ENCODE peak calls at places on chromosomes 4 and X, in six cellular contexts. T, G, Y, W, L and E are unnamed samples.

GRCh38 chr4:38210396-38211114 is 250.4 kb downstream of the PTTG2 start:
- DNase-seq in T (no peak), G (no peak), Y (no peak), W (no peak), L (no peak), E (no peak)

GRCh38 chr4:26267087-26267486 is 53.7 kb upstream of the RBPJ start:
- DNase-seq in T (no peak), G (no peak), Y (peak; percentile 39), W (no peak), L (no peak), E (no peak)

GRCh38 chrX:17067534-17067933 is 121.1 kb downstream of the REPS2 start:
- DNase-seq in T (no peak), G (no peak), Y (no peak), W (no peak), L (no peak), E (no peak)

GRCh38 chrX:20471483-20471882 is 204.8 kb upstream of the RPS6KA3 start:
- DNase-seq in T (no peak), G (no peak), Y (no peak), W (no peak), L (no peak), E (no peak)

GRCh38 chr4:3786196-3786869 is 20.1 kb downstream of the ADRA2C start:
- DNase-seq in T (no peak), G (no peak), Y (no peak), W (no peak), L (no peak), E (no peak)

GRCh38 chr4:182235016-182235415 is 8.2 kb upstream of the TENM3 start:
- DNase-seq in T (no peak), G (no peak), Y (no peak), W (no peak), L (no peak), E (no peak)

GRCh38 chrX:81206471-81206870 is 4.6 kb downstream of the SH3BGRL start:
- DNase-seq in T (no peak), G (no peak), Y (no peak), W (no peak), L (no peak), E (no peak)

GRCh38 chr4:149788286-149788685 is 27.4 kb downstream of the IQCM start:
- DNase-seq in T (no peak), G (no peak), Y (no peak), W (no peak), L (no peak), E (no peak)

GRCh38 chrX:118724775-118725174 is 2.6 kb upstream of the IL13RA1 start:
- DNase-seq in T (no peak), G (no peak), Y (no peak), W (no peak), L (peak; percentile 31), E (no peak)

GRCh38 chrX:119602701-119603255 is 3.4 kb downstream of the NKRF start:
- DNase-seq in T (no peak), G (no peak), Y (no peak), W (no peak), L (no peak), E (no peak)

GRCh38 chr4:109383823-109384222 is 49.8 kb upstream of the SEC24B start:
- DNase-seq in T (no peak), G (no peak), Y (no peak), W (no peak), L (no peak), E (no peak)

GRCh38 chr4:153520871-153521329 is 54.7 kb downstream of the TMEM131L start:
- DNase-seq in T (no peak), G (no peak), Y (no peak), W (no peak), L (no peak), E (no peak)

GRCh38 chr4:153409412-153409811 is 56.7 kb upstream of the TMEM131L start:
- DNase-seq in T (no peak), G (no peak), Y (no peak), W (no peak), L (peak; percentile 88), E (no peak)

GRCh38 chr4:108861339-108861738 is 98.5 kb upstream of the ETNPPL start:
- DNase-seq in T (no peak), G (no peak), Y (no peak), W (no peak), L (peak; percentile 15), E (no peak)